ENCODE peak calls at places on chromosomes 5 and 9, in four cellular contexts. W, C, S and P are unnamed samples.

GRCh38 chr9:85416720-85417119 is 325.0 kb downstream of the AGTPBP1 start:
- DNase-seq in S (no peak), W (no peak), C (no peak), P (no peak)

GRCh38 chr9:114757395-114757794 is 48.4 kb downstream of the TNFSF15 start:
- DNase-seq in W (no peak), C (no peak), S (no peak), P (no peak)

GRCh38 chr9:72473474-72474241 is 47.8 kb upstream of the TMC1 start:
- DNase-seq in S (no peak), C (no peak), W (no peak), P (no peak)

GRCh38 chr5:153988510-153988909 is 50.2 kb downstream of the FAM114A2 start:
- DNase-seq in S (no peak), C (no peak), W (no peak), P (no peak)

GRCh38 chr5:56128166-56128565 is 105.0 kb downstream of the ANKRD55 start:
- DNase-seq in C (no peak), W (no peak), S (peak; percentile 39), P (no peak)

GRCh38 chr5:149759986-149760699 is 30.0 kb downstream of the PPARGC1B start:
- DNase-seq in C (no peak), S (no peak), W (no peak), P (no peak)

GRCh38 chr5:74040065-74040551 is 414.1 kb downstream of the ARHGEF28 start:
- DNase-seq in C (no peak), W (no peak), S (peak; percentile 56), P (no peak)

GRCh38 chr9:35728041-35728971 is 3.7 kb downstream of the TLN1 start:
- DNase-seq in C (no peak), S (peak; percentile 87), W (peak; percentile 79), P (no peak)

GRCh38 chr9:84941812-84942211 is 272.3 kb downstream of the NTRK2 start:
- DNase-seq in C (no peak), S (no peak), W (no peak), P (no peak)

GRCh38 chr5:80411589-80412219 is 3.8 kb downstream of the ZFYVE16 start:
- DNase-seq in C (no peak), S (no peak), W (no peak), P (no peak)

GRCh38 chr9:93517331-93517730 is 59.1 kb upstream of the PHF2 start:
- DNase-seq in W (no peak), S (no peak), C (no peak), P (no peak)

GRCh38 chr5:33649801-33650482 is 209.2 kb downstream of the TARS1 start:
- DNase-seq in S (no peak), W (no peak), C (no peak), P (no peak)